ENCODE peak calls at places on chromosomes 7 and 10, in ten cellular contexts. D, L, X, Q, N, M, Z, F, I and R are unnamed samples.

GRCh38 chr7:40199076-40199802 is 64.4 kb downstream of the SUGCT start:
- DNase-seq in N (no peak), L (peak), M (no peak), Z (no peak), X (peak), F (no peak), Q (peak), I (no peak), D (peak), R (no peak)

GRCh38 chr7:30252885-30253795 is 31.3 kb upstream of the ZNRF2 start:
- DNase-seq in Z (peak), Q (peak), L (peak), I (peak), F (peak), X (peak), N (peak), M (no peak), D (peak), R (peak)

GRCh38 chr7:127632276-127632910 is 14.5 kb upstream of the PAX4 start:
- DNase-seq in F (no peak), M (no peak), N (no peak), X (peak), Q (peak), D (no peak), I (no peak), Z (no peak), L (peak), R (no peak)

GRCh38 chr10:44952779-44953231 is 6.8 kb upstream of the RASSF4 start:
- DNase-seq in M (no peak), X (no peak), I (no peak), Z (no peak), Q (no peak), F (no peak), N (no peak), D (no peak), L (no peak), R (no peak)

GRCh38 chr10:124894569-124895215 is 47.2 kb upstream of the ZRANB1 start:
- DNase-seq in I (no peak), Q (no peak), D (no peak), X (no peak), N (no peak), L (no peak), F (no peak), Z (no peak), M (no peak), R (no peak)

GRCh38 chr7:71618281-71618680 is 486.3 kb downstream of the GALNT17 start:
- DNase-seq in X (no peak), N (no peak), Z (no peak), D (no peak), M (no peak), I (no peak), F (no peak), L (no peak), Q (peak), R (no peak)

GRCh38 chr10:96252730-96253129 is 18.6 kb downstream of the BLNK start:
- DNase-seq in Q (no peak), I (no peak), M (no peak), Z (no peak), X (no peak), L (no peak), F (no peak), D (no peak), N (no peak), R (no peak)

GRCh38 chr10:130038611-130039109 is 72.0 kb downstream of the C10orf143 start:
- DNase-seq in M (no peak), Q (no peak), Z (no peak), N (no peak), D (no peak), I (no peak), L (no peak), F (peak), X (no peak), R (no peak)

GRCh38 chr10:48255722-48256121 is 18.8 kb downstream of the FRMPD2 start:
- DNase-seq in Z (no peak), M (no peak), D (no peak), L (no peak), X (no peak), Q (no peak), I (no peak), F (no peak), N (no peak), R (no peak)

GRCh38 chr7:112176241-112176640 is 30.0 kb downstream of the DOCK4 start:
- DNase-seq in Q (no peak), L (no peak), N (no peak), Z (no peak), F (no peak), I (no peak), X (no peak), M (no peak), D (no peak), R (no peak)

GRCh38 chr7:50644586-50644985 is 79.4 kb upstream of the DDC start:
- DNase-seq in D (no peak), Z (no peak), Q (no peak), I (no peak), F (no peak), N (no peak), L (no peak), M (no peak), X (no peak), R (no peak)

GRCh38 chr7:105439174-105439893 is 50.6 kb upstream of the SRPK2 start:
- DNase-seq in L (peak), D (peak), N (peak), F (no peak), X (peak), Q (peak), M (no peak), I (peak), Z (no peak), R (no peak)

GRCh38 chr10:77605466-77605865 is 32.1 kb downstream of the KCNMA1 start:
- DNase-seq in D (no peak), F (no peak), L (peak), Z (no peak), X (no peak), Q (peak), I (no peak), M (no peak), N (no peak), R (no peak)

GRCh38 chr10:46541735-46542566 is 14.5 kb downstream of the GPRIN2 start:
- DNase-seq in I (no peak), Z (no peak), D (no peak), L (no peak), M (no peak), X (no peak), N (no peak), F (peak), Q (no peak), R (peak)

GRCh38 chr7:27459021-27459728 is 203.5 kb downstream of the HIBADH start:
- DNase-seq in Z (no peak), X (peak), F (no peak), D (no peak), Q (peak), M (no peak), L (peak), N (no peak), I (no peak), R (no peak)

GRCh38 chr7:22120391-22121053 is 174.8 kb upstream of the CDCA7L start:
- DNase-seq in M (no peak), I (no peak), D (no peak), X (no peak), N (no peak), F (no peak), Z (no peak), Q (no peak), L (no peak), R (no peak)

GRCh38 chr10:17023386-17024298 is 106.0 kb downstream of the CUBN start:
- DNase-seq in N (peak), D (peak), Q (peak), M (no peak), F (no peak), X (peak), L (peak), Z (no peak), I (peak), R (no peak)

GRCh38 chr10:93068411-93069244 is 5.1 kb upstream of the CYP26A1 start:
- DNase-seq in Q (peak), N (no peak), D (no peak), X (peak), F (peak), Z (no peak), L (no peak), I (no peak), M (no peak), R (no peak)

GRCh38 chr10:28375399-28376354 is 72.8 kb upstream of the MPP7 start:
- DNase-seq in Q (no peak), M (no peak), X (peak), F (no peak), L (peak), N (peak), Z (no peak), I (peak), D (peak), R (no peak)

GRCh38 chr10:923844-924523 is 7.5 kb downstream of the LARP4B start:
- DNase-seq in Z (no peak), N (no peak), I (no peak), L (no peak), M (no peak), Q (no peak), D (no peak), F (no peak), X (no peak), R (no peak)

GRCh38 chr10:5840314-5841307 is 27.4 kb upstream of the GDI2 start:
- DNase-seq in X (peak), M (peak), L (peak), I (no peak), Z (peak), F (no peak), Q (no peak), N (no peak), D (no peak), R (peak)

GRCh38 chr10:130179640-130180039 is 43.4 kb downstream of the GLRX3 start:
- DNase-seq in D (peak), F (no peak), X (peak), L (no peak), M (peak), I (peak), Q (peak), Z (peak), N (no peak), R (no peak)

GRCh38 chr7:155811895-155812761 is at the start of gene SHH:
- DNase-seq in Q (no peak), I (no peak), Z (no peak), F (peak), X (no peak), L (peak), N (no peak), M (no peak), D (no peak), R (no peak)

GRCh38 chr10:60000747-60001146 is 94.4 kb upstream of the CCDC6 start:
- DNase-seq in L (no peak), Q (no peak), X (no peak), N (no peak), F (no peak), D (no peak), M (no peak), I (no peak), Z (no peak), R (no peak)